ENCODE peak calls at places on chromosomes 11 and 22, in five cellular contexts. E is tibial nerve, P is AG04450, S is fibroblast of lung, A is lower leg skin. Q is an unnamed sample.

GRCh38 chr11:2815762-2816496 is 69.6 kb downstream of the CDKN1C start:
- DNase-seq in E (no peak), P (no peak), S (no peak), A (no peak), Q (no peak)

GRCh38 chr11:26931881-26932280 is 62.0 kb upstream of the FIBIN start:
- DNase-seq in E (no peak), P (no peak), S (no peak), A (no peak), Q (no peak)

GRCh38 chr11:92480519-92480918 is 255.9 kb downstream of the FAT3 start:
- DNase-seq in E (no peak), P (no peak), S (peak; percentile 24), A (no peak), Q (peak; percentile 16)

GRCh38 chr11:115535781-115536180 is 31.6 kb upstream of the CADM1 start:
- DNase-seq in E (no peak), P (no peak), S (no peak), A (no peak), Q (no peak)

GRCh38 chr11:71998649-71999310 is at the start of gene IL18BP:
- DNase-seq in E (no peak), P (no peak), S (no peak), A (no peak), Q (no peak)

GRCh38 chr11:44837650-44838049 is 110.9 kb downstream of the TSPAN18 start:
- DNase-seq in E (no peak), P (peak; percentile 27), S (peak; percentile 44), A (no peak), Q (peak; percentile 40)

GRCh38 chr11:131491503-131491902 is 121.1 kb downstream of the NTM start:
- DNase-seq in E (no peak), P (no peak), S (peak; percentile 12), A (no peak), Q (peak; percentile 37)

GRCh38 chr22:40666151-40666848 is 13.0 kb upstream of the MCHR1 start:
- DNase-seq in E (no peak), P (no peak), S (peak; percentile 25), A (no peak), Q (no peak)

GRCh38 chr11:85742873-85743275 is 56.9 kb upstream of the CCDC89 start:
- DNase-seq in E (no peak), P (no peak), S (no peak), A (no peak), Q (no peak)

GRCh38 chr22:36204001-36204640 is 2.5 kb upstream of the APOL4 start:
- DNase-seq in E (no peak), P (no peak), S (no peak), A (no peak), Q (no peak)

GRCh38 chr11:59249535-59249934 is 36.8 kb upstream of the MPEG1 start:
- DNase-seq in E (no peak), P (no peak), S (no peak), A (no peak), Q (no peak)

GRCh38 chr11:29634744-29635143 is 382.1 kb downstream of the KCNA4 start:
- DNase-seq in E (no peak), P (no peak), S (no peak), A (no peak), Q (no peak)

GRCh38 chr11:45994421-45995341 is 72.2 kb downstream of the LARGE2 start:
- DNase-seq in E (no peak), P (peak; percentile 16), S (peak; percentile 62), A (no peak), Q (peak; percentile 71)

GRCh38 chr11:73268671-73269271 is 3.4 kb upstream of the P2RY6 start:
- DNase-seq in E (no peak), P (no peak), S (no peak), A (no peak), Q (no peak)

GRCh38 chr11:35029979-35030378 is 109.0 kb upstream of the CD44 start:
- DNase-seq in E (no peak), P (no peak), S (peak; percentile 90), A (no peak), Q (peak; percentile 66)

GRCh38 chr22:32583074-32583677 is 108.6 kb downstream of the FBXO7 start:
- DNase-seq in E (no peak), P (no peak), S (no peak), A (no peak), Q (no peak)

GRCh38 chr11:105181100-105181499 is 41.5 kb upstream of the CARD18 start:
- DNase-seq in E (peak; percentile 25), P (no peak), S (peak; percentile 78), A (no peak), Q (peak; percentile 82)

GRCh38 chr22:39514373-39514973 is 5.9 kb upstream of the ATF4 start:
- DNase-seq in E (peak; percentile 93), P (no peak), S (no peak), A (no peak), Q (peak; percentile 58)

GRCh38 chr11:120024046-120024445 is 113.9 kb downstream of the TRIM29 start:
- DNase-seq in E (no peak), P (no peak), S (no peak), A (no peak), Q (no peak)

GRCh38 chr11:134020598-134020997 is 48.3 kb upstream of the JAM3 start:
- DNase-seq in E (no peak), P (no peak), S (no peak), A (no peak), Q (no peak)

GRCh38 chr11:1454576-1454975 is 32.0 kb downstream of the MOB2 start:
- DNase-seq in E (no peak), P (no peak), S (no peak), A (no peak), Q (no peak)

GRCh38 chr22:26479043-26479791 is 4.4 kb downstream of the HPS4 start:
- DNase-seq in E (no peak), P (no peak), S (no peak), A (no peak), Q (no peak)

GRCh38 chr11:70889411-70889810 is 363.0 kb downstream of the SHANK2 start:
- DNase-seq in E (no peak), P (no peak), S (no peak), A (no peak), Q (no peak)

GRCh38 chr11:8905528-8906165 is 5.3 kb upstream of the AKIP1 start:
- DNase-seq in E (no peak), P (no peak), S (peak; percentile 88), A (no peak), Q (peak; percentile 96)

GRCh38 chr11:126833020-126833419 is 167.6 kb downstream of the KIRREL3 start:
- DNase-seq in E (no peak), P (no peak), S (no peak), A (no peak), Q (no peak)

GRCh38 chr11:84157639-84158038 is 871.5 kb upstream of the CCDC90B start:
- DNase-seq in E (no peak), P (no peak), S (no peak), A (no peak), Q (no peak)

DNA sequence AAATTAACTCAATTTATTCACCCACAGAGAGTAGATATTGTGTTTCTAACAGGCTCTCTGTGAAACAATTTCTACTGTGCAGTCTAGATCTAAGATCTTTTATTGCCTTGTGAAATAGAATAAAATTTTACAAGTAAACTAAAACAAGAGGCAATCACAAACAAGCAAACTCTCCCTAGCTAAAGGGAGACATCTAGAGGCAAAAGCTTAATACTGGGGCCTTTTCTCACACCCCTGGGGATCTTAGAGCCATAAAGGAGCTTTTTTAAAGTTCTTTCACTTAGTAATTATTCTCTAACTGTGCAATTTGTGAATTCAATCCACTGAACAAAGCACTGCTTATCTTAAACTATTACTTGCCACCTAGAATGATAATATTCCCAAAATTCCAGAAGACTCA is 19.7 kb downstream of the ALG9 start:
- DNase-seq in E (no peak), P (no peak), S (no peak), A (no peak), Q (peak; percentile 39)
- TF ChIP-seq CTCF in E (peak; percentile 9), P (peak; percentile 66), S (peak; percentile 58), A (no peak), Q (peak; percentile 47)

GRCh38 chr22:43053176-43053575 is 36.0 kb downstream of the TTLL1 start:
- DNase-seq in E (no peak), P (no peak), S (no peak), A (no peak), Q (peak; percentile 7)

GRCh38 chr22:43047605-43048004 is 32.7 kb upstream of the PACSIN2 start:
- DNase-seq in E (no peak), P (no peak), S (no peak), A (no peak), Q (no peak)

GRCh38 chr22:43050995-43051394 is 36.0 kb upstream of the PACSIN2 start:
- DNase-seq in E (no peak), P (no peak), S (no peak), A (no peak), Q (no peak)
- H3K4me3 ChIP-seq in E (no peak overlapping the region), P (no peak overlapping the region), S (no peak overlapping the region), A (no peak overlapping the region), Q (no peak overlapping the region)

DNA sequence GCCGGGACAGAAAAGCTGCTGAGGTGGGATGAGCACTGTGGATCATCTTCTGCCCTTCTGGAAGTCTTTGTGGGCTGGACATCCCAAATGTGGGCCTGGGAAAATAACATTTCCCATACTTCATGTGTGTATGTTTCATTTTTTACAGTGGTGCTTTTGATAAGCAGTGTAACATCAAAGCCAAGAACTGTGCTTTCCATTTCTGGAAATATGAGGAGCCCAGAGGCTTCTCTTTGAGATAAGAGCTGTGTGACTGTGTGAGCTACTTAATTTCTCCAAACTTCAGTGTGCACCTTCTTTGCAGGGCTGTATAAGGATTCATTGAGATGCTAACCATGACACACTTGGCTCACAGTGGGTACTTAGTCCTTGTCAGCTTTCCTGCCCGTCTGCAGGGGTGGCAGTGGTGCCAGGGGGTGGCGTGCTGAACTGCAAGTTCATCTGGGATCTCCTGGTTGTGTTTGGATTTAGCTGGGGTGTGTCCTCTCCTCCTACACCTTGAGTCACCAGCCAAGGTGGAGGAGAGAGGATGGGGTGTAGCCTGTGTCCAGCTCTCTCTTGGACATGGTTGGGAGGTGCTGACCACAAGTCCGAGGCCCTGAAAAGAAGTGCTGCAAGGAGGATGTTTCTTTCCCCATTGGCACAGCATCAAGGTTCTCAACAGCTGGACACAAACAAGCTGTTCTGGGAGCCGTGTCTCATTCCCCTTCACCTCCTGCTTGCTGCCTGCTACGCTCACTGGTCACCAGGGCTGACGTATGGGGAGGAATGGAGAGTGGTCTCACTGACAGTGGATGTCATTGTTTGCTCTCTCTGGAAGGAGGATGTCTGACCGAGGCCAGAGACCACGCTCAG is 139.4 kb downstream of the TEAD1 start:
- DNase-seq in E (peak; percentile 38), P (peak; percentile 69), S (peak; percentile 81), A (no peak), Q (peak; percentile 88)
- TF ChIP-seq CTCF in E (no peak), P (no peak), S (no peak), A (no peak), Q (no peak)

DNA sequence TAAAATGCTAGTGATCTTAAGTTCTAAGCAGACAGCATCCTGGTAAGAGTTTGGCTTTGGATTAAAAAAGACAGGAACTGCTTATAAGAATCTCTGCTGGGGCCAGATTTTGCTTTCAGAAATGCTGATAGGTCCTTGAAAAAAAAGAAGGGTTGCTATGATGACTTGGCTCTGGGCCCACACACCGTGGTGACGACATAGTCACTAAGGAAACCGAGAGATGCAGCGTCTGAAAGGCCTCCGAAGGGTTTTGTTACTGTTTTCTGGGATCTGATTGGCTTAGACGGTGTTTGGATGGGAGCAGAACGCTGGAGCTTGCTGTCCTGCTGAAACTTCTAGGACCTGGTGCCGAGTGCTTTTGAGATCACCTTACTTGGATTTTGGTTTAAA is 8.4 kb downstream of the FAM118A start:
- DNase-seq in E (peak; percentile 87), P (peak; percentile 89), S (peak; percentile 93), A (peak; percentile 66), Q (peak; percentile 97)
- H3K4me3 ChIP-seq in E (no peak overlapping the region), P (peak overlapping the region; percentile 17), S (no peak overlapping the region), A (no peak overlapping the region), Q (no peak overlapping the region)

Q was measured in cardiac fibroblast.